ENCODE peak calls at places on chromosome 2, in six cellular contexts. Z, W, R, Q, F and P are unnamed samples.

GRCh38 chr2:184646177-184646576 is 47.8 kb downstream of the ZNF804A start:
- DNase-seq in Z (no peak), W (peak), R (no peak), Q (no peak), F (no peak), P (no peak)

GRCh38 chr2:31539505-31539904 is 41.2 kb downstream of the SRD5A2 start:
- DNase-seq in Z (no peak), W (no peak), R (no peak), Q (no peak), F (no peak), P (no peak)

GRCh38 chr2:174699993-174700766 is 64.1 kb downstream of the CHRNA1 start:
- DNase-seq in Z (peak), W (peak), R (peak), Q (no peak), F (peak), P (no peak)

GRCh38 chr2:96554293-96555145 is 18.0 kb downstream of the ARID5A start:
- DNase-seq in Z (peak), W (peak), R (peak), Q (peak), F (peak), P (peak)

GRCh38 chr2:101012706-101013181 is 10.7 kb downstream of the RPL31 start:
- DNase-seq in Z (no peak), W (peak), R (peak), Q (peak), F (peak), P (no peak)

GRCh38 chr2:195659114-195659513 is 2.1 kb downstream of the SLC39A10 start:
- DNase-seq in Z (no peak), W (no peak), R (peak), Q (no peak), F (peak), P (peak)

GRCh38 chr2:203789613-203790012 is 78.0 kb upstream of the CTLA4 start:
- DNase-seq in Z (no peak), W (no peak), R (no peak), Q (no peak), F (peak), P (no peak)

GRCh38 chr2:10137053-10137843 is 14.7 kb downstream of the RRM2 start:
- DNase-seq in Z (no peak), W (no peak), R (no peak), Q (no peak), F (no peak), P (no peak)

GRCh38 chr2:120920438-120920814 is 184.8 kb downstream of the GLI2 start:
- DNase-seq in Z (no peak), W (no peak), R (no peak), Q (no peak), F (no peak), P (no peak)

DNA sequence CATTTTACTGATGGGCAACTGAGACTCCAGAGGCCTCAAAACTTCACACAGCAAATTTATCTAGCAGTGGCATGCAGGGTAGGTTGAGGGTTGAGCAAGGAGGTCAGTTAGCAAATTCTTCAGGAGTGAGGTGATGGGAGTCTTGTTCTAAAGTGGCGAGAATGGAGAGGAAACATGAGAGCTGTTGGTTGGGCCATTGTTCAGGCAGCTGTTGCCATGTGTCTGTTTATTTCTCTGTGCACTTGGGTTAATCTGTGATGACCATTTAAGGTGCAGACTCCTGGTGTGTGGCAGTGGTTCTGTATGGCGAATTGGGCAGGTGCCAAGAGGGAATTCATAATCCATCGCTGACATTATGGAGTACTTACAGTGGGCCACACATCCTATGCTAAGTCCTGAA is 30.4 kb downstream of the TMEM178A start:
- DNase-seq in Z (no peak), W (peak), R (peak), Q (no peak), F (peak), P (no peak)
- H3K27ac ChIP-seq in Z (no peak), W (peak), R (no peak), Q (peak), F (peak), P (no peak)

DNA sequence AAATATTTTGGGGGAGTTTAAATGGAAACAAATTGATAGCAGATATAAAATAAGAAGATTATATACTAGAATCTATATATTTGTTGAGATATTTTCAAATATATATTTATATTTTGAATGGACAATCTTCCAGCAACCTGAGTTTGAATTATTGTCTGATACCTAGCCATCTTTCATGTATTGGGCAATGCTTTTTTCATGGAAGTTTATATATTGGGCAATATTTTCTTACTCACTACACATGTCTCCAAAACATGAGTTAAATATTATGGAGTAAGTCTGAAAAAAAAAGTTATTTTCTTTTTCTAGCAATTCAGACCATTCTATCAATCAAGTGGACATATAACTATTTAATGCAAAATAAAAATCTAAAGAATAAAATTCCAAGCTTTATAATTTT is 295.2 kb downstream of the NYAP2 start:
- DNase-seq in Z (no peak), W (no peak), R (no peak), Q (no peak), F (no peak), P (no peak)
- H3K4me3 ChIP-seq in Z (no peak), W (no peak), R (no peak), Q (no peak), F (no peak), P (no peak)

DNA sequence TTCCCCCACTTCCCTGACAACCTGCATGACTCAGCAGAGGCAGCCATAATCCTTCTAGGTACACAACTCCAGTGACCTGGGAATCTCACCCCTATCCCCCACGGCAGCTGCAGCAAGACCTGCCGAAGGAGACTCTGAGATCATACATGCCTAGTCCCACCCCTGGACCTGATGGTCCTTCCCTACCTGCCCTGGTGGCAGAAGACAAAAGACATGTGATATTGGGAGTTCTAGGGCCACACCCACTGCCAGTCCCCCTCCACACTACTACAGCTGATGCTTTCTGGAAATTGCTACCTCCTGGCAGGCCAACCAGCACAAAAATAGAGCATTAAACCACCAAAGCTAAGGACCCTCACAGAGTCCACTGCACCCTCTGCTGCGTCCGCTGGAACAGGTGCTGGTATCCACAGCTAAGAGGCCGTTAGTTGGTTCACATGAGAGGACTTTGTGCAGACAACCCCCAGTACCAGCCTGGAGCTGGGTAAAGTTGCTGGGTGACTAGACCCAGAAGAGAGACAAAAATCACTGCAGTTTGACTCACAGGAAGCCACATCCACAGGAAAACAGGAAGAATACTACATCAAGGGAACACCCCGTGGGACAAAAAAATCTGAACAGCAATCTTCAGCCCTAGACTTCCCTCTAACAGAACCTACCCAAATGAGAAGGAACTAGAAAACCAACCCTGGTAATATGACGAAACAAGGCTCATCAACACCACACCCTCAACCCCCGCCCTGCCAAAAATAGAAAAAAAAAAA is 12.5 kb downstream of the MARCO start:
- DNase-seq in Z (no peak), W (no peak), R (no peak), Q (no peak), F (no peak), P (no peak)
- H3K27ac ChIP-seq in Z (no peak), W (no peak), R (no peak), Q (no peak), F (no peak), P (no peak)

DNA sequence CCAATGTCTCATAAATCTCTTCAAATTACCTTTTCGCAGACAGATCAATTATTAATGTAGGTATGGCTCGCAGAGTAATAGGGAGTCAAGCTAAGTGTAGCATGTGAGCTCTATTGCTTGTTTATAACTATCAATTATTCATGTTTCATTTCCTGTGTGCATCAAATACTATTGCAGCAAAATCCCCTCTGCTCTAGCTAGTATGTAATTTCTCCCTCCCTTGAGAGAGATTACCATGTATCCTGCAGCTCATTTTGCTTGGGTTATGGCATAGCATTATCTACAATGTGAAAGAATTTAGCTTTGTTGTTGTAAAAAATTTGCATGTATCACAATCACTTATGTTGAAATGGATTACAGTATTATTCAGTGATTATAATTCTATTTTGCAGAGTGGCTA is 65.6 kb upstream of the SCN1A start:
- DNase-seq in Z (no peak), W (no peak), R (no peak), Q (no peak), F (no peak), P (no peak)
- H3K4me3 ChIP-seq in Z (no peak), W (no peak), R (no peak), Q (no peak), F (no peak), P (no peak)

DNA sequence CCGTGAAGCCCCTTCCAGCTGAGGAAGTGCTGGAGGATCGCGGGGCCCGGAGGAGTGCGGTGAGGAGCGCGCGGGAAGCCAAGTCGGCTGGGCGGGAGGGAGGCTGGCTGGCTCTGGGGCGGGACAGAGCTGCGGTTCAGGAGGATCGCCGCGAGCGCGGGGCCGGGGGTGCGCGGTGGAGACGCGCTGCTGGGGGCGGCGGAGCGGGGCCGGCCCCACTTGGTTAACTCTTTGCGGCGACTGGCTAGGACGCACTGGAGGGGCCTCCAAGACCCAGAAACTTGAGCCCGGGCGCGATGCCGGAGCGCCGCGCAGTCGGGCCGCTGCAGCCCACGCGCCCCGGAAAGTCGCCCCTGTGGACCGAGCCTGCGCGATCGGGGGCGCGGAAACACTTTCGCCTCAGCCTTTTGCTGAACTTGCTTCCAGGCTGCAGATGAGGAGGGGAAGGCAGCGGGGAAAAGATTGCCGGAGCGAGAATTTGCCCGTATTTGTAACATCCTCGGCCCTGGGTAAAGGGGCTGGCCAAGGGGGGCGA is 597 bp downstream of the CYBRD1 start:
- DNase-seq in Z (peak), W (peak), R (no peak), Q (no peak), F (no peak), P (no peak)
- H3K27ac ChIP-seq in Z (peak), W (no peak), R (peak), Q (peak), F (peak), P (no peak)

GRCh38 chr2:60867007-60867406 is 14.4 kb upstream of the REL start:
- DNase-seq in Z (no peak), W (no peak), R (no peak), Q (no peak), F (no peak), P (no peak)
- H3K4me3 ChIP-seq in Z (no peak), W (no peak), R (no peak), Q (no peak), F (no peak), P (no peak)